ENCODE peak calls at places on chromosomes 3 and 15, in seven cellular contexts. One of them, this sample, is unnamed.

GRCh38 chr15:58521293-58521991 is 89.7 kb downstream of the LIPC start:
- DNase-seq in A673: peak; percentile 76
- DNase-seq in cardiac fibroblast: peak; percentile 85
- DNase-seq in cardiac muscle cell: peak; percentile 90
- DNase-seq in fibroblast of pulmonary artery: peak; percentile 90
- DNase-seq in epithelial cell of esophagus: peak; percentile 99
- DNase-seq in dorsolateral prefrontal cortex: no peak
- DNase-seq in this sample: peak; percentile 100

GRCh38 chr15:87355946-87356345 is 900.6 kb downstream of the NTRK3 start:
- DNase-seq in A673: no peak
- DNase-seq in cardiac fibroblast: no peak
- DNase-seq in cardiac muscle cell: no peak
- DNase-seq in fibroblast of pulmonary artery: no peak
- DNase-seq in epithelial cell of esophagus: no peak
- DNase-seq in dorsolateral prefrontal cortex: no peak
- DNase-seq in this sample: no peak

GRCh38 chr3:158200973-158201372 is 91.1 kb downstream of the RSRC1 start:
- DNase-seq in A673: no peak
- DNase-seq in cardiac fibroblast: no peak
- DNase-seq in cardiac muscle cell: no peak
- DNase-seq in fibroblast of pulmonary artery: no peak
- DNase-seq in epithelial cell of esophagus: no peak
- DNase-seq in dorsolateral prefrontal cortex: no peak
- DNase-seq in this sample: no peak

GRCh38 chr3:23537006-23537620 is 268.6 kb upstream of the UBE2E1 start:
- DNase-seq in A673: no peak
- DNase-seq in cardiac fibroblast: no peak
- DNase-seq in cardiac muscle cell: no peak
- DNase-seq in fibroblast of pulmonary artery: no peak
- DNase-seq in epithelial cell of esophagus: no peak
- DNase-seq in dorsolateral prefrontal cortex: no peak
- DNase-seq in this sample: no peak

GRCh38 chr3:5479229-5479799 is 291.8 kb downstream of the EDEM1 start:
- DNase-seq in A673: no peak
- DNase-seq in cardiac fibroblast: no peak
- DNase-seq in cardiac muscle cell: no peak
- DNase-seq in fibroblast of pulmonary artery: no peak
- DNase-seq in epithelial cell of esophagus: peak; percentile 70
- DNase-seq in dorsolateral prefrontal cortex: no peak
- DNase-seq in this sample: peak; percentile 37

GRCh38 chr3:74447221-74447620 is 167.2 kb downstream of the CNTN3 start:
- DNase-seq in A673: no peak
- DNase-seq in cardiac fibroblast: no peak
- DNase-seq in cardiac muscle cell: no peak
- DNase-seq in fibroblast of pulmonary artery: no peak
- DNase-seq in epithelial cell of esophagus: no peak
- DNase-seq in dorsolateral prefrontal cortex: no peak
- DNase-seq in this sample: no peak

GRCh38 chr15:60340207-60340921 is 57.4 kb downstream of the ANXA2 start:
- DNase-seq in A673: no peak
- DNase-seq in cardiac fibroblast: no peak
- DNase-seq in cardiac muscle cell: no peak
- DNase-seq in fibroblast of pulmonary artery: no peak
- DNase-seq in epithelial cell of esophagus: peak; percentile 70
- DNase-seq in dorsolateral prefrontal cortex: no peak
- DNase-seq in this sample: peak; percentile 64

GRCh38 chr3:31077021-31077601 is 182.7 kb upstream of the GADL1 start:
- DNase-seq in A673: peak; percentile 9
- DNase-seq in cardiac fibroblast: peak; percentile 67
- DNase-seq in cardiac muscle cell: peak; percentile 72
- DNase-seq in fibroblast of pulmonary artery: peak; percentile 84
- DNase-seq in epithelial cell of esophagus: peak; percentile 97
- DNase-seq in dorsolateral prefrontal cortex: no peak
- DNase-seq in this sample: peak; percentile 99

GRCh38 chr15:68431792-68432401 is at the start of gene ITGA11:
- DNase-seq in A673: peak; percentile 17
- DNase-seq in cardiac fibroblast: peak; percentile 69
- DNase-seq in cardiac muscle cell: peak; percentile 67
- DNase-seq in fibroblast of pulmonary artery: peak; percentile 59
- DNase-seq in epithelial cell of esophagus: peak; percentile 64
- DNase-seq in dorsolateral prefrontal cortex: no peak
- DNase-seq in this sample: peak; percentile 39

GRCh38 chr3:171552525-171552924 is 92.3 kb upstream of the TNIK start:
- DNase-seq in A673: no peak
- DNase-seq in cardiac fibroblast: no peak
- DNase-seq in cardiac muscle cell: no peak
- DNase-seq in fibroblast of pulmonary artery: no peak
- DNase-seq in epithelial cell of esophagus: no peak
- DNase-seq in dorsolateral prefrontal cortex: no peak
- DNase-seq in this sample: no peak

GRCh38 chr3:30418443-30418842 is 188.0 kb upstream of the TGFBR2 start:
- DNase-seq in A673: no peak
- DNase-seq in cardiac fibroblast: no peak
- DNase-seq in cardiac muscle cell: no peak
- DNase-seq in fibroblast of pulmonary artery: no peak
- DNase-seq in epithelial cell of esophagus: no peak
- DNase-seq in dorsolateral prefrontal cortex: no peak
- DNase-seq in this sample: peak; percentile 21

GRCh38 chr15:96354731-96355560 is 24.4 kb downstream of the NR2F2 start:
- DNase-seq in A673: peak; percentile 87
- DNase-seq in cardiac fibroblast: peak; percentile 90
- DNase-seq in cardiac muscle cell: peak; percentile 89
- DNase-seq in fibroblast of pulmonary artery: peak; percentile 89
- DNase-seq in epithelial cell of esophagus: peak; percentile 87
- DNase-seq in dorsolateral prefrontal cortex: no peak
- DNase-seq in this sample: peak; percentile 76

GRCh38 chr3:163071684-163072083 is 1575.1 kb downstream of the OTOL1 start:
- DNase-seq in A673: peak; percentile 44
- DNase-seq in cardiac fibroblast: peak; percentile 38
- DNase-seq in cardiac muscle cell: no peak
- DNase-seq in fibroblast of pulmonary artery: peak; percentile 35
- DNase-seq in epithelial cell of esophagus: peak; percentile 15
- DNase-seq in dorsolateral prefrontal cortex: no peak
- DNase-seq in this sample: no peak

GRCh38 chr3:43515970-43516369 is 105.8 kb downstream of the ANO10 start:
- DNase-seq in A673: no peak
- DNase-seq in cardiac fibroblast: no peak
- DNase-seq in cardiac muscle cell: no peak
- DNase-seq in fibroblast of pulmonary artery: no peak
- DNase-seq in epithelial cell of esophagus: no peak
- DNase-seq in dorsolateral prefrontal cortex: no peak
- DNase-seq in this sample: no peak

GRCh38 chr15:58398053-58398452 is 33.7 kb upstream of the LIPC start:
- DNase-seq in A673: no peak
- DNase-seq in cardiac fibroblast: no peak
- DNase-seq in cardiac muscle cell: no peak
- DNase-seq in fibroblast of pulmonary artery: no peak
- DNase-seq in epithelial cell of esophagus: no peak
- DNase-seq in dorsolateral prefrontal cortex: no peak
- DNase-seq in this sample: no peak

GRCh38 chr15:76674883-76675282 is 230.3 kb downstream of the SCAPER start:
- DNase-seq in A673: no peak
- DNase-seq in cardiac fibroblast: peak; percentile 1
- DNase-seq in cardiac muscle cell: no peak
- DNase-seq in fibroblast of pulmonary artery: peak; percentile 16
- DNase-seq in epithelial cell of esophagus: peak; percentile 45
- DNase-seq in dorsolateral prefrontal cortex: no peak
- DNase-seq in this sample: peak; percentile 29

GRCh38 chr3:171350364-171350763 is 109.8 kb downstream of the TNIK start:
- DNase-seq in A673: no peak
- DNase-seq in cardiac fibroblast: no peak
- DNase-seq in cardiac muscle cell: no peak
- DNase-seq in fibroblast of pulmonary artery: no peak
- DNase-seq in epithelial cell of esophagus: no peak
- DNase-seq in dorsolateral prefrontal cortex: no peak
- DNase-seq in this sample: no peak

GRCh38 chr3:119630562-119631329 is 29.6 kb downstream of the POPDC2 start:
- DNase-seq in A673: no peak
- DNase-seq in cardiac fibroblast: peak; percentile 66
- DNase-seq in cardiac muscle cell: peak; percentile 81
- DNase-seq in fibroblast of pulmonary artery: peak; percentile 77
- DNase-seq in epithelial cell of esophagus: peak; percentile 69
- DNase-seq in dorsolateral prefrontal cortex: no peak
- DNase-seq in this sample: peak; percentile 47

GRCh38 chr3:174116421-174116820 is 718.9 kb downstream of the NLGN1 start:
- DNase-seq in A673: no peak
- DNase-seq in cardiac fibroblast: no peak
- DNase-seq in cardiac muscle cell: no peak
- DNase-seq in fibroblast of pulmonary artery: peak; percentile 6
- DNase-seq in epithelial cell of esophagus: peak; percentile 6
- DNase-seq in dorsolateral prefrontal cortex: no peak
- DNase-seq in this sample: peak; percentile 13

GRCh38 chr15:62407216-62407615 is 242.1 kb upstream of the C2CD4B start:
- DNase-seq in A673: no peak
- DNase-seq in cardiac fibroblast: no peak
- DNase-seq in cardiac muscle cell: no peak
- DNase-seq in fibroblast of pulmonary artery: peak; percentile 14
- DNase-seq in epithelial cell of esophagus: no peak
- DNase-seq in dorsolateral prefrontal cortex: no peak
- DNase-seq in this sample: no peak

GRCh38 chr3:123270818-123271217 is 69.1 kb downstream of the SEC22A start:
- DNase-seq in A673: no peak
- DNase-seq in cardiac fibroblast: no peak
- DNase-seq in cardiac muscle cell: no peak
- DNase-seq in fibroblast of pulmonary artery: peak; percentile 21
- DNase-seq in epithelial cell of esophagus: no peak
- DNase-seq in dorsolateral prefrontal cortex: no peak
- DNase-seq in this sample: no peak

GRCh38 chr3:54243262-54243931 is 121.0 kb downstream of the CACNA2D3 start:
- DNase-seq in A673: peak; percentile 27
- DNase-seq in cardiac fibroblast: peak; percentile 35
- DNase-seq in cardiac muscle cell: peak; percentile 53
- DNase-seq in fibroblast of pulmonary artery: peak; percentile 52
- DNase-seq in epithelial cell of esophagus: peak; percentile 11
- DNase-seq in dorsolateral prefrontal cortex: no peak
- DNase-seq in this sample: no peak

GRCh38 chr3:34646911-34647465 is 848.6 kb downstream of the PDCD6IP start:
- DNase-seq in A673: peak; percentile 70
- DNase-seq in cardiac fibroblast: no peak
- DNase-seq in cardiac muscle cell: no peak
- DNase-seq in fibroblast of pulmonary artery: no peak
- DNase-seq in epithelial cell of esophagus: no peak
- DNase-seq in dorsolateral prefrontal cortex: no peak
- DNase-seq in this sample: no peak

GRCh38 chr3:189573004-189573403 is 58.2 kb upstream of the TP63 start:
- DNase-seq in A673: no peak
- DNase-seq in cardiac fibroblast: peak; percentile 27
- DNase-seq in cardiac muscle cell: peak; percentile 16
- DNase-seq in fibroblast of pulmonary artery: no peak
- DNase-seq in epithelial cell of esophagus: no peak
- DNase-seq in dorsolateral prefrontal cortex: no peak
- DNase-seq in this sample: no peak

GRCh38 chr3:25707268-25707928 is 42.7 kb upstream of the TOP2B start:
- DNase-seq in A673: no peak
- DNase-seq in cardiac fibroblast: no peak
- DNase-seq in cardiac muscle cell: no peak
- DNase-seq in fibroblast of pulmonary artery: no peak
- DNase-seq in epithelial cell of esophagus: no peak
- DNase-seq in dorsolateral prefrontal cortex: no peak
- DNase-seq in this sample: no peak

GRCh38 chr15:92395176-92395521 is 1.5 kb downstream of the ST8SIA2 start:
- DNase-seq in A673: no peak
- DNase-seq in cardiac fibroblast: no peak
- DNase-seq in cardiac muscle cell: no peak
- DNase-seq in fibroblast of pulmonary artery: no peak
- DNase-seq in epithelial cell of esophagus: no peak
- DNase-seq in dorsolateral prefrontal cortex: no peak
- DNase-seq in this sample: no peak
- H3K4me3 ChIP-seq in A673: no peak overlapping the region
- H3K4me3 ChIP-seq in cardiac fibroblast: no peak overlapping the region
- H3K4me3 ChIP-seq in cardiac muscle cell: peak overlapping the region; percentile 72
- H3K4me3 ChIP-seq in fibroblast of pulmonary artery: no peak overlapping the region
- H3K4me3 ChIP-seq in epithelial cell of esophagus: no peak overlapping the region
- H3K4me3 ChIP-seq in dorsolateral prefrontal cortex: no peak overlapping the region
- H3K4me3 ChIP-seq in this sample: no peak overlapping the region

DNA sequence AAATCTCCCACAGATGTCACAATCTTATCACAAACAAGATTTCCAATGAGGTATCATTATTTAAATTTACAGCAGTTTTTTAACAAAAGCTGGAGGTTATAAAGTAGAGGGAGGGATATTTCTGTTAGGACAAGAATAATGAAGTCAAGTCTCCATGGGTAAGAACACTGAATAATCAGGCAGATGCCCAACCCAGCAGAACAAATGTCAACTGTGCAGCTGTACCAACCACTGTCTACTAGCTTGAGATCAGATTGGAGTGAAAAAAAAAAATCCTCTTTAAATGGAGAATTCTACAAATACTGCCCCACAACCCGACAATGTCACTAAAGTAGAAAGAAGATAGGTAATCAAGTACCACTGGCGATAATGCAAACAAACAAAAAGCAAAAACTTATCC is 30.3 kb downstream of the DHX36 start:
- DNase-seq in A673: no peak
- DNase-seq in cardiac fibroblast: no peak
- DNase-seq in cardiac muscle cell: no peak
- DNase-seq in fibroblast of pulmonary artery: no peak
- DNase-seq in epithelial cell of esophagus: no peak
- DNase-seq in dorsolateral prefrontal cortex: no peak
- DNase-seq in this sample: no peak
- TF ChIP-seq CTCF in A673: no peak
- TF ChIP-seq CTCF in cardiac fibroblast: no peak
- TF ChIP-seq CTCF in cardiac muscle cell: no peak
- TF ChIP-seq CTCF in fibroblast of pulmonary artery: no peak
- TF ChIP-seq CTCF in epithelial cell of esophagus: no peak
- TF ChIP-seq CTCF in dorsolateral prefrontal cortex: no peak
- TF ChIP-seq CTCF in this sample: no peak

GRCh38 chr3:52536112-52536368 is 365 bp upstream of the UQCC5 start:
- DNase-seq in A673: no peak
- DNase-seq in cardiac fibroblast: no peak
- DNase-seq in cardiac muscle cell: no peak
- DNase-seq in fibroblast of pulmonary artery: no peak
- DNase-seq in epithelial cell of esophagus: no peak
- DNase-seq in dorsolateral prefrontal cortex: no peak
- DNase-seq in this sample: no peak
- H3K4me3 ChIP-seq in A673: no peak overlapping the region
- H3K4me3 ChIP-seq in cardiac fibroblast: no peak overlapping the region
- H3K4me3 ChIP-seq in cardiac muscle cell: no peak overlapping the region
- H3K4me3 ChIP-seq in fibroblast of pulmonary artery: peak overlapping the region; percentile 22
- H3K4me3 ChIP-seq in epithelial cell of esophagus: peak overlapping the region; percentile 16
- H3K4me3 ChIP-seq in dorsolateral prefrontal cortex: peak overlapping the region; percentile 92
- H3K4me3 ChIP-seq in this sample: no peak overlapping the region

GRCh38 chr3:112685435-112685834 is 44.5 kb upstream of the CCDC80 start:
- DNase-seq in A673: no peak
- DNase-seq in cardiac fibroblast: peak; percentile 55
- DNase-seq in cardiac muscle cell: no peak
- DNase-seq in fibroblast of pulmonary artery: peak; percentile 30
- DNase-seq in epithelial cell of esophagus: no peak
- DNase-seq in dorsolateral prefrontal cortex: no peak
- DNase-seq in this sample: no peak

GRCh38 chr3:112686360-112686759 is 45.4 kb upstream of the CCDC80 start:
- DNase-seq in A673: no peak
- DNase-seq in cardiac fibroblast: no peak
- DNase-seq in cardiac muscle cell: no peak
- DNase-seq in fibroblast of pulmonary artery: no peak
- DNase-seq in epithelial cell of esophagus: no peak
- DNase-seq in dorsolateral prefrontal cortex: no peak
- DNase-seq in this sample: no peak

GRCh38 chr3:112685956-112686355 is 45.0 kb upstream of the CCDC80 start:
- DNase-seq in A673: no peak
- DNase-seq in cardiac fibroblast: no peak
- DNase-seq in cardiac muscle cell: no peak
- DNase-seq in fibroblast of pulmonary artery: no peak
- DNase-seq in epithelial cell of esophagus: no peak
- DNase-seq in dorsolateral prefrontal cortex: no peak
- DNase-seq in this sample: no peak

GRCh38 chr3:112682361-112682760 is 41.4 kb upstream of the CCDC80 start:
- DNase-seq in A673: no peak
- DNase-seq in cardiac fibroblast: no peak
- DNase-seq in cardiac muscle cell: no peak
- DNase-seq in fibroblast of pulmonary artery: no peak
- DNase-seq in epithelial cell of esophagus: no peak
- DNase-seq in dorsolateral prefrontal cortex: no peak
- DNase-seq in this sample: no peak

GRCh38 chr3:112681822-112682325 is 40.9 kb upstream of the CCDC80 start:
- DNase-seq in A673: no peak
- DNase-seq in cardiac fibroblast: peak; percentile 54
- DNase-seq in cardiac muscle cell: peak; percentile 36
- DNase-seq in fibroblast of pulmonary artery: peak; percentile 53
- DNase-seq in epithelial cell of esophagus: peak; percentile 19
- DNase-seq in dorsolateral prefrontal cortex: no peak
- DNase-seq in this sample: no peak
- TF ChIP-seq CTCF in A673: no peak
- TF ChIP-seq CTCF in cardiac fibroblast: no peak
- TF ChIP-seq CTCF in cardiac muscle cell: no peak
- TF ChIP-seq CTCF in fibroblast of pulmonary artery: no peak
- TF ChIP-seq CTCF in epithelial cell of esophagus: no peak
- TF ChIP-seq CTCF in dorsolateral prefrontal cortex: no peak
- TF ChIP-seq CTCF in this sample: no peak

This sample was measured in bronchial epithelial cell.